ENCODE peak calls at places on chromosomes 6 and 20, in four cellular contexts. K is brain microvascular endothelial cell, G is foreskin fibroblast, N is neural crest cell. I is an unnamed sample.

GRCh38 chr6:15503346-15503680 is 159.5 kb downstream of the DTNBP1 start:
- DNase-seq in K (no peak), G (no peak), N (no peak), I (no peak)

GRCh38 chr20:9570612-9571011 is 56.2 kb downstream of the LAMP5 start:
- DNase-seq in K (no peak), G (no peak), N (no peak), I (no peak)

GRCh38 chr6:77368660-77369313 is 94.5 kb downstream of the HTR1B start:
- DNase-seq in K (no peak), G (peak; percentile 57), N (no peak), I (no peak)

GRCh38 chr20:9985281-9985680 is 49.5 kb upstream of the ANKEF1 start:
- DNase-seq in K (no peak), G (no peak), N (no peak), I (no peak)

GRCh38 chr20:62143976-62144825 is 632 bp downstream of the SS18L1 start:
- DNase-seq in K (no peak), G (peak; percentile 89), N (peak; percentile 39), I (no peak)

GRCh38 chr6:144036064-144036873 is 28.2 kb upstream of the PLAGL1 start:
- DNase-seq in K (no peak), G (peak; percentile 70), N (no peak), I (peak; percentile 14)

GRCh38 chr20:513429-513828 is 30.2 kb downstream of the CSNK2A1 start:
- DNase-seq in K (no peak), G (peak; percentile 39), N (no peak), I (no peak)

GRCh38 chr6:157557541-157557940 is 176.6 kb downstream of the ZDHHC14 start:
- DNase-seq in K (no peak), G (no peak), N (no peak), I (no peak)

GRCh38 chr6:106025655-106026054 is 60.5 kb upstream of the PRDM1 start:
- DNase-seq in K (no peak), G (peak; percentile 67), N (no peak), I (peak; percentile 39)

GRCh38 chr6:130822736-130823135 is 4.5 kb upstream of the SMLR1 start:
- DNase-seq in K (no peak), G (no peak), N (no peak), I (no peak)

GRCh38 chr20:51154708-51155690 is 132.1 kb upstream of the KCNG1 start:
- DNase-seq in K (no peak), G (no peak), N (no peak), I (no peak)

GRCh38 chr6:155436981-155437749 is 18.5 kb downstream of the NOX3 start:
- DNase-seq in K (peak; percentile 71), G (peak; percentile 66), N (no peak), I (no peak)

GRCh38 chr20:33515569-33516216 is 25.8 kb downstream of the CBFA2T2 start:
- DNase-seq in K (no peak), G (peak; percentile 11), N (no peak), I (no peak)

GRCh38 chr6:112879920-112880413 is 532.8 kb downstream of the RFPL4B start:
- DNase-seq in K (no peak), G (peak; percentile 25), N (peak; percentile 43), I (no peak)

GRCh38 chr6:11429577-11429976 is 108.0 kb upstream of the TMEM170B start:
- DNase-seq in K (peak; percentile 47), G (no peak), N (no peak), I (no peak)

GRCh38 chr6:159935065-159935464 is 33.8 kb upstream of the IGF2R start:
- DNase-seq in K (peak; percentile 52), G (peak; percentile 55), N (no peak), I (no peak)

GRCh38 chr6:150697515-150697914 is 97.8 kb downstream of the PLEKHG1 start:
- DNase-seq in K (no peak), G (peak; percentile 9), N (no peak), I (no peak)

GRCh38 chr6:34556031-34556471 is at the start of gene SPDEF:
- DNase-seq in K (no peak), G (no peak), N (no peak), I (no peak)

GRCh38 chr20:59032713-59033059 is 551 bp upstream of the ATP5F1E start:
- DNase-seq in K (no peak), G (peak; percentile 74), N (no peak), I (no peak)

GRCh38 chr6:93784794-93785757 is 365.7 kb upstream of the EPHA7 start:
- DNase-seq in K (peak; percentile 94), G (peak; percentile 93), N (no peak), I (no peak)

GRCh38 chr6:108958900-108959770 is 110.9 kb downstream of the ARMC2 start:
- DNase-seq in K (no peak), G (no peak), N (no peak), I (no peak)

GRCh38 chr20:1202762-1203504 is at the start of gene C20orf202:
- DNase-seq in K (no peak), G (no peak), N (no peak), I (no peak)

GRCh38 chr20:34022154-34022842 is 28.6 kb downstream of the RALY start:
- DNase-seq in K (no peak), G (peak; percentile 27), N (no peak), I (no peak)

GRCh38 chr6:158758941-158759479 is 60.2 kb downstream of the EZR start:
- DNase-seq in K (no peak), G (no peak), N (no peak), I (no peak)

GRCh38 chr6:146550911-146551310 is 7.3 kb downstream of the RAB32 start:
- DNase-seq in K (no peak), G (peak; percentile 84), N (no peak), I (no peak)

GRCh38 chr20:60512436-60512835 is 554.2 kb downstream of the CDH26 start:
- DNase-seq in K (peak; percentile 13), G (peak; percentile 10), N (peak; percentile 22), I (no peak)

GRCh38 chr6:136471922-136472321 is 78.3 kb downstream of the MAP7 start:
- DNase-seq in K (no peak), G (no peak), N (no peak), I (no peak)

GRCh38 chr6:158376650-158377081 is 64.4 kb downstream of the TULP4 start:
- DNase-seq in K (no peak), G (peak; percentile 86), N (no peak), I (peak; percentile 35)

GRCh38 chr6:141463237-141463977 is 669.3 kb upstream of the GJE1 start:
- DNase-seq in K (peak; percentile 58), G (peak; percentile 50), N (no peak), I (no peak)

GRCh38 chr20:25058797-25059486 is 1.0 kb upstream of the ACSS1 start:
- DNase-seq in K (no peak), G (peak; percentile 37), N (no peak), I (no peak)

GRCh38 chr20:25316506-25317190 is 68.8 kb downstream of the PYGB start:
- DNase-seq in K (no peak), G (no peak), N (no peak), I (no peak)

GRCh38 chr20:40961176-40961575 is 67.4 kb upstream of the TOP1 start:
- DNase-seq in K (no peak), G (no peak), N (no peak), I (no peak)

GRCh38 chr6:20716865-20717264 is 182.6 kb downstream of the CDKAL1 start:
- DNase-seq in K (no peak), G (no peak), N (no peak), I (no peak)

GRCh38 chr20:62349537-62350097 is 17.5 kb downstream of the LAMA5 start:
- DNase-seq in K (no peak), G (no peak), N (no peak), I (no peak)

GRCh38 chr20:13292486-13292885 is 71.4 kb downstream of the ISM1 start:
- DNase-seq in K (no peak), G (no peak), N (no peak), I (no peak)

GRCh38 chr20:8213831-8214587 is 81.9 kb downstream of the PLCB1 start:
- DNase-seq in K (no peak), G (no peak), N (no peak), I (no peak)

GRCh38 chr6:593139-593906 is 63.6 kb downstream of the HUS1B start:
- DNase-seq in K (peak; percentile 46), G (peak; percentile 79), N (peak; percentile 60), I (peak; percentile 18)
- TF ChIP-seq CTCF in K (peak; percentile 56), G (peak; percentile 48), N (peak; percentile 89), I (peak; percentile 51)

GRCh38 chr6:111101987-111102386 is 14.7 kb downstream of the SLC16A10 start:
- DNase-seq in K (no peak), G (no peak), N (no peak), I (no peak)

GRCh38 chr6:111107589-111107988 is 20.3 kb downstream of the SLC16A10 start:
- DNase-seq in K (no peak), G (no peak), N (no peak), I (no peak)

GRCh38 chr6:111105578-111105977 is 18.3 kb downstream of the SLC16A10 start:
- DNase-seq in K (no peak), G (peak; percentile 66), N (no peak), I (no peak)
- TF ChIP-seq CTCF in K (no peak), G (no peak), N (no peak), I (no peak)

GRCh38 chr6:45419574-45420082 is 41.9 kb upstream of the SUPT3H start:
- DNase-seq in K (peak; percentile 24), G (peak; percentile 75), N (peak; percentile 27), I (no peak)
- TF ChIP-seq CTCF in K (peak; percentile 43), G (no peak), N (peak; percentile 57), I (peak; percentile 22)

GRCh38 chr6:4008324-4009047 is 70.5 kb downstream of the FAM217A start:
- DNase-seq in K (peak; percentile 80), G (peak; percentile 84), N (no peak), I (peak; percentile 76)
- TF ChIP-seq CTCF in K (peak; percentile 45), G (peak; percentile 50), N (peak; percentile 73), I (peak; percentile 53)

I was measured in AG09319.